ENCODE peak calls at places on chromosomes 7 and 10, in five cellular contexts. J is cardiac muscle cell, B is tibial nerve, D is osteoblast, H is ovary. A is an unnamed sample. For H3K4me1, the result is how much of the 10 kb centered on the place peaks cover.

GRCh38 chr7:29281782-29282541 is 87.4 kb downstream of the CHN2 start:
- DNase-seq in J (peak), B (no peak), D (no peak), H (no peak), A (no peak)

GRCh38 chr7:80379034-80379433 is 132.8 kb downstream of the GNAT3 start:
- DNase-seq in J (peak), B (no peak), D (peak), H (no peak), A (no peak)

GRCh38 chr7:98836811-98837631 is 32.8 kb downstream of the TMEM130 start:
- DNase-seq in J (peak), B (no peak), D (no peak), H (peak), A (no peak)

GRCh38 chr7:149620961-149621360 is 123.4 kb upstream of the ZNF746 start:
- DNase-seq in J (no peak), B (no peak), D (no peak), H (no peak), A (no peak)

GRCh38 chr10:24901686-24902399 is 50.6 kb downstream of the PRTFDC1 start:
- DNase-seq in J (peak), B (no peak), D (peak), H (no peak), A (no peak)

GRCh38 chr10:46528171-46528671 is 28.2 kb downstream of the GPRIN2 start:
- DNase-seq in J (no peak), B (no peak), D (no peak), H (peak), A (no peak)

GRCh38 chr7:158740657-158741293 is 36.2 kb upstream of the NCAPG2 start:
- DNase-seq in J (peak), B (no peak), D (peak), H (peak), A (no peak)

GRCh38 chr7:138235207-138235606 is 158.9 kb downstream of the AKR1D1 start:
- DNase-seq in J (no peak), B (no peak), D (no peak), H (no peak), A (no peak)

GRCh38 chr7:147803625-147804024 is 786.9 kb upstream of the C7orf33 start:
- DNase-seq in J (no peak), B (no peak), D (no peak), H (no peak), A (no peak)

GRCh38 chr10:97454330-97455036 is 8.5 kb downstream of the ZDHHC16 start:
- DNase-seq in J (peak), B (no peak), D (no peak), H (no peak), A (no peak)

GRCh38 chr10:79615577-79615976 is 4.8 kb downstream of the SFTPA1 start:
- DNase-seq in J (no peak), B (no peak), D (no peak), H (no peak), A (no peak)

GRCh38 chr10:85790155-85790789 is 576.3 kb downstream of the GRID1 start:
- DNase-seq in J (no peak), B (no peak), D (no peak), H (no peak), A (no peak)

GRCh38 chr7:13872751-13873150 is 116.7 kb downstream of the ETV1 start:
- DNase-seq in J (no peak), B (no peak), D (no peak), H (no peak), A (no peak)

GRCh38 chr7:25586513-25586912 is 358.2 kb upstream of the NPVF start:
- DNase-seq in J (no peak), B (no peak), D (no peak), H (no peak), A (no peak)

GRCh38 chr7:54947266-54947665 is 71.6 kb upstream of the EGFR start:
- DNase-seq in J (no peak), B (no peak), D (no peak), H (no peak), A (no peak)

GRCh38 chr7:54944179-54944578 is 74.6 kb upstream of the EGFR start:
- DNase-seq in J (peak), B (no peak), D (peak), H (no peak), A (no peak)

GRCh38 chr7:54946271-54946670 is 72.5 kb upstream of the EGFR start:
- DNase-seq in J (no peak), B (no peak), D (no peak), H (no peak), A (no peak)

DNA sequence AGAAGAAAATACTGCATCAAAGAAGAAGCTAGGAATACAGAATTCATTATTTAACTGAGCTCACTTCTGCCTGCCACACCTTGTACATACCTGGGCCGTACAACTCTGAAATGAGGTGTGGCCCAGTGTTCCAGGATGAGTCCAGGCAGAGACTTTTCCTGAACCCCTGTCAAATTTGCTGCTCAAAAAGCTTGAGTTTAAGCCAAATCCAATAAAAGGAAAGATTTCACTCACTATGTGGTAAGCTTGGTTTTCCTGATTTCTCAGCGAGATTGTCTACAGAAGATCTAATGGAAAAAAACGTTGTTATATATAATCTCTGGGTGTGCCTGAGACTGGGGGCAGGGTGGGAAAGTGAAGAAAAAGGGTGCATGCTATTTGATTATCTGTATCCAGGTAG is 72.1 kb upstream of the EGFR start:
- DNase-seq in J (no peak), B (no peak), D (no peak), H (no peak), A (no peak)
- H3K27ac ChIP-seq in J (no peak), B (no peak), D (no peak), H (no peak), A (no peak)

GRCh38 chr7:130887182-130888016 is 153.4 kb upstream of the KLF14 start:
- DNase-seq in J (peak), B (no peak), D (peak), H (no peak), A (no peak)
- H3K4me1 ChIP-seq in J (under half), B (half or more), D (half or more), H (under half), A (under half)

GRCh38 chr7:127135871-127136485 is 116.8 kb downstream of the GRM8 start:
- DNase-seq in J (no peak), B (no peak), D (no peak), H (no peak), A (no peak)
- H3K27ac ChIP-seq in J (no peak), B (no peak), D (no peak), H (no peak), A (no peak)

GRCh38 chr7:16787141-16787540 is 17.7 kb downstream of the AGR2 start:
- DNase-seq in J (no peak), B (no peak), D (no peak), H (no peak), A (no peak)
- H3K4me1 ChIP-seq in J (under half), B (under half), D (under half), H (under half), A (under half)

GRCh38 chr7:107971100-107971499 is 31.9 kb downstream of the LAMB1 start:
- DNase-seq in J (no peak), B (no peak), D (no peak), H (no peak), A (no peak)
- H3K27ac ChIP-seq in J (no peak), B (peak), D (no peak), H (no peak), A (no peak)

GRCh38 chr10:99977916-99978315 is 31.8 kb downstream of the DNMBP start:
- DNase-seq in J (peak), B (no peak), D (no peak), H (no peak), A (no peak)

GRCh38 chr10:99981581-99982199 is 28.1 kb downstream of the DNMBP start:
- DNase-seq in J (no peak), B (no peak), D (no peak), H (no peak), A (no peak)

GRCh38 chr10:99975942-99976809 is 33.6 kb downstream of the DNMBP start:
- DNase-seq in J (peak), B (no peak), D (no peak), H (no peak), A (no peak)

GRCh38 chr10:99976886-99977391 is 32.8 kb downstream of the DNMBP start:
- DNase-seq in J (peak), B (no peak), D (peak), H (no peak), A (no peak)

GRCh38 chr10:99979066-99979685 is 30.6 kb downstream of the DNMBP start:
- DNase-seq in J (no peak), B (no peak), D (no peak), H (no peak), A (no peak)
- H3K4me1 ChIP-seq in J (under half), B (under half), D (under half), H (under half), A (under half)